ENCODE peak calls at places on chromosomes 16 and 17, in ten cellular contexts. N is HFF-Myc; H is stimulated activated CD4-positive, alpha-beta T cell treated with anti-CD3 and anti-CD28 coated beads, Interleukin-4, amount 100 ng/mL, for 4 hours; R is nephron progenitor cell; G is activated naive CD8-positive, alpha-beta T cell treated with anti-CD3 and anti-CD28 coated beads for 36 hours; C is amygdala; A is amniotic epithelial cell; J is NCI-H1105; S is activated CD4-positive, alpha-beta T cell treated with anti-CD3 and anti-CD28 coated beads for 4 hours; F is GF-D8. V is an unnamed sample.

GRCh38 chr16:1530883-1531637 is 2.4 kb upstream of the TMEM204 start:
- DNase-seq in N (peak), H (no peak), R (no peak), G (no peak), C (no peak), A (peak), J (no peak), S (no peak), F (no peak), V (no peak)

GRCh38 chr17:80034977-80035686 is 540 bp downstream of the TBC1D16 start:
- DNase-seq in N (no peak), H (peak), R (peak), G (peak), C (no peak), A (peak), J (no peak), S (peak), F (no peak), V (no peak)

GRCh38 chr16:23497543-23497868 is 12.8 kb downstream of the GGA2 start:
- DNase-seq in N (no peak), H (no peak), R (no peak), G (no peak), C (no peak), A (no peak), J (no peak), S (no peak), F (no peak), V (no peak)

GRCh38 chr17:8649157-8650118 is 18.9 kb upstream of the MYH10 start:
- DNase-seq in N (peak), H (no peak), R (no peak), G (no peak), C (no peak), A (peak), J (no peak), S (no peak), F (no peak), V (no peak)

GRCh38 chr16:68972720-68973119 is 129.4 kb downstream of the TANGO6 start:
- DNase-seq in N (peak), H (no peak), R (peak), G (no peak), C (no peak), A (peak), J (no peak), S (no peak), F (no peak), V (no peak)

GRCh38 chr17:19447085-19447583 is 36.1 kb downstream of the RNF112 start:
- DNase-seq in N (peak), H (peak), R (peak), G (peak), C (peak), A (peak), J (peak), S (peak), F (no peak), V (peak)

GRCh38 chr17:3964203-3965122 is at the start of gene ATP2A3:
- DNase-seq in N (no peak), H (peak), R (no peak), G (peak), C (no peak), A (no peak), J (no peak), S (peak), F (no peak), V (no peak)

GRCh38 chr17:9177212-9177611 is 155.9 kb downstream of the NTN1 start:
- DNase-seq in N (peak), H (no peak), R (no peak), G (no peak), C (no peak), A (no peak), J (no peak), S (no peak), F (no peak), V (no peak)

GRCh38 chr16:55668337-55669281 is 12.8 kb downstream of the SLC6A2 start:
- DNase-seq in N (peak), H (no peak), R (no peak), G (no peak), C (no peak), A (no peak), J (no peak), S (no peak), F (no peak), V (peak)

GRCh38 chr16:86050591-86051375 is 151.8 kb downstream of the IRF8 start:
- DNase-seq in N (no peak), H (no peak), R (no peak), G (no peak), C (no peak), A (no peak), J (no peak), S (no peak), F (no peak), V (no peak)

GRCh38 chr16:14494396-14494795 is 135.7 kb downstream of the PARN start:
- DNase-seq in N (no peak), H (no peak), R (no peak), G (no peak), C (no peak), A (peak), J (no peak), S (no peak), F (no peak), V (no peak)

GRCh38 chr16:25838724-25839186 is 147.0 kb downstream of the HS3ST4 start:
- DNase-seq in N (peak), H (no peak), R (peak), G (peak), C (peak), A (peak), J (peak), S (peak), F (no peak), V (peak)

GRCh38 chr17:80980397-80981061 is 11.1 kb upstream of the CHMP6 start:
- DNase-seq in N (no peak), H (peak), R (no peak), G (no peak), C (no peak), A (peak), J (no peak), S (peak), F (no peak), V (no peak)

GRCh38 chr16:60717808-60718207 is 1318.4 kb downstream of the CDH8 start:
- DNase-seq in N (no peak), H (no peak), R (no peak), G (no peak), C (no peak), A (no peak), J (no peak), S (no peak), F (no peak), V (no peak)

GRCh38 chr17:48825446-48826381 is 5.1 kb upstream of the CALCOCO2 start:
- DNase-seq in N (no peak), H (no peak), R (no peak), G (no peak), C (no peak), A (peak), J (no peak), S (no peak), F (no peak), V (no peak)

GRCh38 chr17:49516190-49516589 is 21.1 kb downstream of the NGFR start:
- DNase-seq in N (no peak), H (no peak), R (no peak), G (no peak), C (no peak), A (no peak), J (no peak), S (no peak), F (no peak), V (no peak)

GRCh38 chr17:76626442-76626841 is 17.1 kb downstream of the ST6GALNAC1 start:
- DNase-seq in N (no peak), H (no peak), R (no peak), G (no peak), C (no peak), A (no peak), J (no peak), S (no peak), F (no peak), V (no peak)

GRCh38 chr16:82439678-82440293 is 187.0 kb upstream of the CDH13 start:
- DNase-seq in N (no peak), H (no peak), R (peak), G (no peak), C (peak), A (no peak), J (no peak), S (no peak), F (no peak), V (no peak)

GRCh38 chr16:15682105-15682570 is 32.1 kb downstream of the NDE1 start:
- DNase-seq in N (peak), H (peak), R (no peak), G (peak), C (peak), A (peak), J (no peak), S (peak), F (no peak), V (peak)

GRCh38 chr17:37614391-37614790 is 5.2 kb upstream of the SYNRG start:
- DNase-seq in N (no peak), H (no peak), R (no peak), G (no peak), C (no peak), A (peak), J (no peak), S (no peak), F (no peak), V (no peak)

GRCh38 chr16:88815901-88816589 is 4.3 kb upstream of the APRT start:
- DNase-seq in N (no peak), H (peak), R (peak), G (peak), C (peak), A (no peak), J (no peak), S (peak), F (no peak), V (no peak)

GRCh38 chr16:785563-786535 is 2.3 kb downstream of the RPUSD1 start:
- DNase-seq in N (no peak), H (peak), R (peak), G (peak), C (peak), A (peak), J (no peak), S (peak), F (no peak), V (no peak)

GRCh38 chr16:67966549-67967182 is 1.8 kb downstream of the SLC12A4 start:
- DNase-seq in N (peak), H (no peak), R (no peak), G (no peak), C (no peak), A (peak), J (no peak), S (no peak), F (no peak), V (no peak)

GRCh38 chr17:29840884-29841283 is 89.1 kb downstream of the SSH2 start:
- DNase-seq in N (no peak), H (no peak), R (no peak), G (no peak), C (no peak), A (peak), J (no peak), S (no peak), F (no peak), V (no peak)

V was measured in Panc1.